ENCODE peak calls at places on chromosomes 1 and 21, in eight cellular contexts. U is GM23248, M is neural progenitor cell, H is MM.1S, Z is hepatocyte, A is HCT116, Y is SK-N-SH, V is PC-3. F is an unnamed sample.

GRCh38 chr1:90474731-90475130 is 242.4 kb downstream of the BARHL2 start:
- DNase-seq in Y (no peak), U (no peak), A (no peak), H (no peak), Z (no peak), M (no peak), V (no peak), F (no peak)

GRCh38 chr1:75970631-75971030 is 38.4 kb upstream of the ASB17 start:
- DNase-seq in U (no peak), Y (no peak), H (no peak), A (no peak), Z (no peak), M (no peak), V (no peak), F (no peak)

GRCh38 chr1:45536886-45537285 is 13.7 kb upstream of the AKR1A1 start:
- DNase-seq in V (no peak), A (no peak), U (no peak), Y (no peak), H (no peak), Z (no peak), M (no peak), F (peak)

GRCh38 chr1:76238094-76238551 is 163.6 kb downstream of the ST6GALNAC3 start:
- DNase-seq in A (peak), M (no peak), H (no peak), V (no peak), Y (no peak), U (no peak), Z (no peak), F (peak)

GRCh38 chr1:178052650-178053461 is 41.0 kb upstream of the RASAL2 start:
- DNase-seq in Y (no peak), H (no peak), Z (peak), V (no peak), U (peak), M (peak), A (no peak), F (peak)

GRCh38 chr1:225146478-225146877 is 217.0 kb downstream of the DNAH14 start:
- DNase-seq in A (no peak), Y (peak), H (no peak), M (peak), Z (no peak), V (no peak), U (no peak), F (peak)

GRCh38 chr21:18832950-18833349 is 429.4 kb upstream of the TMPRSS15 start:
- DNase-seq in V (peak), Y (no peak), A (no peak), M (no peak), H (no peak), U (no peak), Z (peak), F (no peak)

GRCh38 chr21:35197191-35197590 is 148.1 kb upstream of the RUNX1 start:
- DNase-seq in U (peak), Y (no peak), V (peak), M (no peak), H (no peak), A (no peak), Z (no peak), F (no peak)

GRCh38 chr21:37450385-37451044 is 83.9 kb downstream of the DYRK1A start:
- DNase-seq in M (no peak), H (no peak), V (peak), U (peak), A (no peak), Y (no peak), Z (no peak), F (no peak)

GRCh38 chr1:42456754-42457089 is 379 bp downstream of the PPCS start:
- DNase-seq in V (peak), Y (peak), M (no peak), H (peak), U (peak), A (no peak), Z (peak), F (peak)

GRCh38 chr1:22930235-22930912 is 42.3 kb downstream of the LACTBL1 start:
- DNase-seq in U (peak), Z (peak), V (peak), H (no peak), A (peak), Y (peak), M (peak), F (peak)

GRCh38 chr1:53957231-53957818 is 11.2 kb downstream of the LRRC42 start:
- DNase-seq in A (peak), Y (no peak), H (no peak), Z (peak), M (no peak), V (peak), U (peak), F (peak)

GRCh38 chr1:67647036-67647798 is 37.8 kb upstream of the GADD45A start:
- DNase-seq in M (no peak), V (peak), Y (peak), A (no peak), Z (peak), U (peak), H (no peak), F (no peak)

GRCh38 chr1:61141288-61142044 is 59.1 kb downstream of the NFIA start:
- DNase-seq in A (no peak), M (no peak), U (peak), Z (no peak), H (peak), V (peak), Y (no peak), F (no peak)

GRCh38 chr1:197618065-197618464 is 157.2 kb downstream of the DENND1B start:
- DNase-seq in Y (no peak), H (no peak), Z (no peak), M (no peak), A (no peak), U (peak), V (no peak), F (no peak)

GRCh38 chr1:198880818-198881597 is 242.2 kb downstream of the PTPRC start:
- DNase-seq in U (peak), Z (peak), M (no peak), H (no peak), A (peak), V (peak), Y (no peak), F (no peak)

GRCh38 chr1:162676087-162676486 is 43.8 kb downstream of the DDR2 start:
- DNase-seq in Z (peak), U (peak), Y (no peak), A (no peak), M (no peak), V (peak), H (no peak), F (no peak)

GRCh38 chr1:163824006-163824405 is 502.3 kb downstream of the NUF2 start:
- DNase-seq in Y (no peak), V (no peak), H (no peak), U (peak), A (no peak), Z (no peak), M (no peak), F (no peak)

GRCh38 chr1:56712150-56712549 is 67.0 kb downstream of the PRKAA2 start:
- DNase-seq in M (no peak), V (no peak), H (no peak), Z (no peak), U (no peak), Y (no peak), A (no peak), F (no peak)

GRCh38 chr1:198162091-198162767 is 5.4 kb downstream of the NEK7 start:
- DNase-seq in M (no peak), Y (no peak), U (no peak), V (no peak), Z (peak), H (no peak), A (no peak), F (no peak)

GRCh38 chr1:9413143-9413876 is 120.6 kb downstream of the SPSB1 start:
- DNase-seq in V (peak), Z (peak), H (peak), M (peak), U (peak), A (peak), Y (peak), F (peak)

GRCh38 chr1:9406111-9406510 is 113.4 kb downstream of the SPSB1 start:
- DNase-seq in Y (no peak), M (no peak), H (peak), U (no peak), Z (no peak), A (no peak), V (no peak), F (no peak)

GRCh38 chr1:9413877-9414213 is 121.2 kb downstream of the SPSB1 start:
- DNase-seq in U (no peak), Y (no peak), A (no peak), Z (no peak), M (no peak), H (no peak), V (no peak), F (no peak)

GRCh38 chr1:9416506-9416905 is 122.8 kb upstream of the SLC25A33 start:
- DNase-seq in U (no peak), V (no peak), H (no peak), M (no peak), Y (no peak), Z (no peak), A (no peak), F (no peak)

GRCh38 chr1:9410737-9411297 is 118.1 kb downstream of the SPSB1 start:
- DNase-seq in Z (peak), U (peak), H (peak), V (no peak), Y (peak), M (peak), A (peak), F (peak)
- TF ChIP-seq EZH2phosphoT487 in Z (no peak), U (no peak), H (no peak), V (no peak), Y (no peak), M (no peak), A (no peak), F (no peak)

GRCh38 chr1:150696151-150696550 is 803 bp downstream of the GOLPH3L start:
- DNase-seq in H (no peak), V (peak), U (peak), Z (no peak), A (no peak), Y (no peak), M (no peak), F (peak)

GRCh38 chr1:150696995-150697927 is at the start of gene GOLPH3L:
- DNase-seq in H (peak), Y (peak), A (peak), Z (peak), M (peak), U (peak), V (peak), F (peak)

GRCh38 chr1:150692720-150693119 is 4.2 kb downstream of the GOLPH3L start:
- DNase-seq in M (no peak), Z (no peak), Y (no peak), H (no peak), A (no peak), U (no peak), V (peak), F (no peak)

GRCh38 chr1:150696590-150696989 is 364 bp downstream of the GOLPH3L start:
- DNase-seq in V (no peak), M (peak), Z (peak), H (no peak), U (peak), Y (no peak), A (no peak), F (peak)

DNA sequence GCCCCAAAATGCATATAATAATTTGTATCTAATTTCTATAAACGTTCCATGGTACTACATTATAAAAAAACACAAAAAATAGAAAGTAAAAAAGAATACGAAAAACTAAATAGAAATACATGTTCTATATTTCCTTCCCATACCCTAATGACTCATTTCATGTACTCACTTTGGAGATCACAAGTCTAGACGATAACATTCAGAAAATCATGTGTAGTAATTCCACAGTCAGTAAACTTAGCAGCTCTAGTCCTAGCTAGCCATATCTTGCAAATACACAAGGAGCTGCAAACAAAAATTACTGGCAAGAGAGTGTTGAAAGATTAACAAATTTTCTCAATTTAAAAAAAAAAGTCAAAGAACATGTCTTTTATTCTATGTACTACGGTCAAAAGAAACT is 1.4 kb downstream of the GOLPH3L start:
- DNase-seq in M (no peak), A (no peak), H (no peak), Y (no peak), U (peak), Z (no peak), V (peak), F (no peak)
- TF ChIP-seq EZH2phosphoT487 in M (no peak), A (no peak), H (no peak), Y (no peak), U (no peak), Z (no peak), V (no peak), F (no peak)

DNA sequence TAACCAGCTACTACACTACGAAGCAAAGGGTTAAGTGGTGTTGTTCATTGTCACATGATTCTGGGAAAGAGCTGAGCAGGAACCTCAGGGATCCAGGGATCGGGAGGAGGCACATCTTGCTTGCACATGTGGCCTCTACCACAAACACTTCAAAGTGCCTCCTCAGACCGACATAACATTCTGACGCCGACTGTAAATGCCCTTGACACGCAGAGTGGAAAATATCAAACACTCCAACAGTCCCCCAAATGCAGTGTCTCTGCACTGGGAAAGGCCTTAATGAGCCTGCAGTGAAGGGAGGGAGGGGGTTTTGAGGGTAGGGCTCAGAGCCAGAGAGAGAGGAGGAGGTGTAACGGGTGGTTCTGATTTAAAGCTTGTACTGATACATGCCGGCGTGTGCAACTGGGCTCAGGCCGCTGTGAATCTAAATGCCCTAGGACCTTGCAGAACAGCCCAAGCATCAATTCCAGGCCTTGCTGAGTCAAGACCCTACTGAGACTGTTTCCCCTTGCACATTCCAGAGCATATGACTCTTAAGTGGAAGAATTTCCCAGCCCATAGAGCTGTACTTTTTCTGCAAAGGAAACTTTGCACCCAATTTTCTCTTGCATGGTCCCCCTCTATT is 163.7 kb downstream of the NTMT2 start:
- DNase-seq in U (peak), M (no peak), Z (peak), A (no peak), Y (peak), H (no peak), V (peak), F (no peak)
- TF ChIP-seq EZH2phosphoT487 in U (no peak), M (no peak), Z (no peak), A (no peak), Y (no peak), H (no peak), V (no peak), F (no peak)

GRCh38 chr1:2585318-2586092 is 1.1 kb upstream of the PRXL2B start:
- DNase-seq in U (peak), Z (peak), V (peak), H (peak), A (no peak), M (peak), Y (peak), F (peak)
- TF ChIP-seq EZH2phosphoT487 in U (no peak), Z (no peak), V (no peak), H (no peak), A (no peak), M (no peak), Y (no peak), F (no peak)

DNA sequence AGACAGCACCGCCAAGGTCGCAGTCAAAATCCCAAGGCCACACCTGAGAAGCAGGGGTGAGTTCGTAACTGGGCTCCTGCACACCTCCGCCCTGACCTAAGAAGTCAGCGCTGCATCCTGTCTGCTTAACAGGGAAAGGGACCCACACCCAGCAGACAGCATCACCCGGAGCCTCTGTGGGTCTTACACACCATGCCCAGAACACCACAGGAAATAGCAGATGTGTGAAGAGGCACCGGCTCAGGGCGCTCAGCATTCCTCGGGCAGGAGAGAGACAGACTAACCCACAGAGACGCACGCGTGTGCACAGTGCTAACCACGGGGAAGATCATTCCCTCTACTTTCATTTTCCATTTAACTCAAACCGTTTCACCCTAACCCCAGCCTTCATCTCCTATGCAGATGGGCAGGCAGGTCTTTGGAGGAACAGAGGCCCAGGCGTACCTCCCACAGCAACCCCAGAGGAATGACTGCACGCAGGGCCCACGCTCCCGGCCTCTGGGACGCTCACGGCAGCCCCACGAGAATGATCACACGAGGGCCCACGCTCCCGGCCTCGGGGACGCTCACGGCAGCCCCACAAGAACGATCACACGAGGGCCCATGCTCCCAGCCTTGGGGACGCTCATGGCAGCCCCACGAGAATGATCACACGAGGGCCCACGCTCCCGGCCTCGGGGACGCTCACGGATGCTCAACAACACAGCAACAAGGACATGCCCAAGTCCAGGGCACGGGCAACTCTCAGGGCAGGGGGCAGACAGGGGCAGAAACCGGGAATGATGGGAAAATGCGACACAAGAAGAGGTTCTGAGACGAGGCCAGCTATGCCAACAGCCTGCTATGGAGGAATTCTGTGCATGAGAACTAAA is 20.9 kb downstream of the POFUT2 start:
- DNase-seq in A (no peak), Z (no peak), V (no peak), M (no peak), Y (no peak), H (no peak), U (no peak), F (no peak)
- TF ChIP-seq EZH2phosphoT487 in A (no peak), Z (no peak), V (no peak), M (no peak), Y (no peak), H (no peak), U (no peak), F (no peak)

F was measured in GM23338.